ENCODE peak calls at places on chromosomes 1 and 21, in seven cellular contexts. G is breast epithelium, K is lower lobe of right lung, N is SJSA1, D is A549, R is fibroblast of lung, Z is right cardiac atrium. M is an unnamed sample.

GRCh38 chr1:31765041-31765467 is 914 bp upstream of the ADGRB2 start:
- DNase-seq in K (no peak), Z (peak; percentile 49), G (no peak), D (peak; percentile 65), N (peak; percentile 23), R (no peak), M (no peak)

GRCh38 chr1:53498555-53499142 is 39.5 kb downstream of the DMRTB1 start:
- DNase-seq in N (no peak), G (no peak), D (no peak), K (no peak), R (no peak), Z (no peak), M (peak; percentile 48)

GRCh38 chr1:184289825-184290550 is 96.8 kb upstream of the C1orf21 start:
- DNase-seq in K (no peak), R (no peak), N (no peak), G (no peak), Z (no peak), D (peak; percentile 54), M (no peak)

GRCh38 chr1:220487297-220487820 is 40.6 kb upstream of the MARK1 start:
- DNase-seq in D (peak; percentile 15), K (no peak), N (no peak), R (peak; percentile 42), Z (no peak), G (no peak), M (no peak)

GRCh38 chr1:55213885-55214213 is 1.3 kb downstream of the USP24 start:
- DNase-seq in R (no peak), N (no peak), G (no peak), D (no peak), Z (no peak), K (no peak), M (no peak)

GRCh38 chr1:210598135-210598652 is 269.5 kb downstream of the HHAT start:
- DNase-seq in R (peak; percentile 95), D (peak; percentile 98), K (peak; percentile 54), Z (peak; percentile 75), G (peak; percentile 21), N (peak; percentile 86), M (peak; percentile 84)

GRCh38 chr1:53501065-53502005 is 42.1 kb downstream of the DMRTB1 start:
- DNase-seq in R (no peak), K (no peak), G (no peak), N (no peak), D (no peak), Z (no peak), M (peak; percentile 55)

GRCh38 chr1:27981146-27981545 is 21.4 kb downstream of the XKR8 start:
- DNase-seq in Z (no peak), K (no peak), R (no peak), D (no peak), N (no peak), G (no peak), M (no peak)

GRCh38 chr21:29125979-29126378 is 4.5 kb upstream of the MAP3K7CL start:
- DNase-seq in D (no peak), R (no peak), K (no peak), Z (no peak), G (no peak), N (no peak), M (no peak)

GRCh38 chr21:29130234-29130993 is at the start of gene MAP3K7CL:
- DNase-seq in Z (peak; percentile 72), K (no peak), G (no peak), R (peak; percentile 98), D (no peak), N (peak; percentile 88), M (peak; percentile 87)

GRCh38 chr21:29125199-29125598 is 5.2 kb upstream of the MAP3K7CL start:
- DNase-seq in Z (no peak), D (no peak), R (no peak), K (no peak), G (no peak), N (no peak), M (no peak)

GRCh38 chr21:29121759-29122158 is 8.7 kb upstream of the MAP3K7CL start:
- DNase-seq in D (no peak), R (no peak), K (no peak), Z (no peak), G (no peak), N (no peak), M (no peak)

DNA sequence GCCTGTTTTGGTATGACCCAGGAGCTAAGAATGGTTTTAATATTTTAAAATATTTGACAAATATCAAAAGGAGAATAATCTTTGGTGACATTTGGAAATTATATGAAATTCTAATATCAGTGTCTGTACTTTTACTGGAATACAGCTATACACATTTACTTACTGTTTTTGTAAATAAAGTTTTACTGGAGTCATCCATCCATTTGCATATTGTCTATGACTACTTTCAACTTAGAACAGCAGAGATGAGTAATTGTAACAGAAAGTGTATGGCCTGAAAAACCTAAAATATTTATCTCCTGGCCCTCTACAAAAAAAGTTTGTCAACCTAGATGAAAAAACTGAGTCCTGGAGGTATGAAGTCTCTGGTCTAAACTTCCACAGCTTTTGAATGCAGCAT is 5.8 kb upstream of the MAP3K7CL start:
- DNase-seq in R (no peak), K (no peak), N (no peak), G (no peak), D (no peak), Z (no peak), M (no peak)
- H3K4me3 ChIP-seq in R (no peak overlapping the region), K (no peak overlapping the region), N (no peak overlapping the region), G (no peak overlapping the region), D (no peak overlapping the region), Z (no peak overlapping the region), M (no peak overlapping the region)

GRCh38 chr1:201376464-201377374 is 761 bp downstream of the TNNT2 start:
- DNase-seq in D (peak; percentile 47), N (no peak), R (peak; percentile 29), G (no peak), K (no peak), Z (peak; percentile 77), M (no peak)
- H3K4me3 ChIP-seq in D (no peak overlapping the region), N (no peak overlapping the region), R (no peak overlapping the region), G (no peak overlapping the region), K (no peak overlapping the region), Z (peak overlapping the region; percentile 49), M (no peak overlapping the region)

GRCh38 chr1:10693152-10693496 is 103.3 kb downstream of the CASZ1 start:
- DNase-seq in N (no peak), R (no peak), D (no peak), Z (no peak), G (no peak), K (no peak), M (no peak)

GRCh38 chr1:10693497-10694273 is 102.8 kb downstream of the CASZ1 start:
- DNase-seq in R (no peak), Z (peak; percentile 76), D (no peak), K (peak; percentile 68), G (no peak), N (no peak), M (no peak)

GRCh38 chr1:10696977-10697376 is 99.5 kb downstream of the CASZ1 start:
- DNase-seq in D (no peak), K (no peak), Z (no peak), R (peak; percentile 9), G (no peak), N (no peak), M (no peak)

GRCh38 chr1:10694274-10694632 is 102.2 kb downstream of the CASZ1 start:
- DNase-seq in G (no peak), D (peak; percentile 35), Z (no peak), K (no peak), R (no peak), N (no peak), M (no peak)

DNA sequence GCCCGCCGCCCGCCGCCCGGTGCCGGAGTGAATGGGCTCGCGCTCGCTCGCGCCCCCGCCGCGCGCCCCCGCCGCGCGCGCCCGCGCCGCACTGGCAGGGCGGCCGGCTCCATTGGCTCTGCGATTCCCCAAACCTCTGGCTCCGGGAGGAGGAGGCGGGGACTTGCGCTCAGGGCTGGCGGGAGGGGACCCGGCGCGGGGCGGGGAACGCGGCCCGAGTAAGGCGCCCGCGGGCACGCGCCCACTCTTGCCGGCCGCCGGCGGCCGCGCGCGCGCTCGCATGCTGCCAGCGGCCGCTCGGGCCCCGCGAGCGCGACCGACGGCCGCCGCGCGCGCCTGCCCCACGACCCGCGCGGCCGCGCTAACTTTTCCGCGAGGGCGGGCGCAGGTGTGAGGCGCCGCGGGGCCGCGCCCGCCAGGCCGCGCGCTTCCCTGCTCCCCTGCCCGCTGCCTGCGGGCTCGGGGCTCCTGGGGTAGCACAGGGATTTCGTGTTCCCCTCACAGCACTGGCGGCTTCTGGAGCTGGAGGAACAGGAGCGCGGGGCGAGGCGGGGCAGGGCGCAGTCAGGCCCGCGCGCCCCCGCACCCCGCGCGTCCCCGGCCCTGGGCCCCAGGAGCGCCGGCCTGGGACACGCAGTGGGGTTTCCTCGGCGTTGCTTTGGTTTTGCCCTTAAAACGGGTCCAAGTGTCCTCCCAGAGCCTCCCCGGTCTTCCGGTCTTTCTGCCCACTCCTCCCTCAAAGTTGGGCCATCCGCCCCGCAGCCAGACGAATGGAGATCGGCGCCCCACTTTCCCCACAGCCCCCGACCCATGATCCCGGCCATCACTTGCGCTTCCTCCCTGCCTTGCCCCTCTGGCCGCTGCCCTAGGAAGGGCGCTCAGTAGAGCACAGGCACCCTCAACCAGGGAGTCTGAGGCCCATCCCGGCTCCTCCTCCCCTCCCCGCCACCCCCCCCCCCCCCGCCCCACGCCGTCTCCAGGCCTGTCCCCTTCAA is 101.5 kb downstream of the CASZ1 start:
- DNase-seq in R (peak; percentile 69), Z (peak; percentile 96), D (peak; percentile 75), N (peak; percentile 36), K (peak; percentile 95), G (peak; percentile 85), M (peak; percentile 95)
- H3K4me3 ChIP-seq in R (peak overlapping the region; percentile 29), Z (peak overlapping the region; percentile 96), D (peak overlapping the region; percentile 82), N (peak overlapping the region; percentile 31), K (peak overlapping the region; percentile 58), G (peak overlapping the region; percentile 44), M (peak overlapping the region; percentile 29)

GRCh38 chr1:212754715-212755114 is 36.9 kb downstream of the NSL1 start:
- DNase-seq in N (no peak), Z (no peak), R (no peak), K (no peak), D (no peak), G (no peak), M (no peak)

GRCh38 chr1:212762839-212763238 is 28.7 kb downstream of the NSL1 start:
- DNase-seq in D (no peak), G (no peak), R (no peak), N (no peak), K (no peak), Z (no peak), M (no peak)

GRCh38 chr1:212759683-212760082 is 31.9 kb downstream of the NSL1 start:
- DNase-seq in K (no peak), R (no peak), N (no peak), G (no peak), D (no peak), Z (no peak), M (no peak)

GRCh38 chr1:212762234-212762633 is 29.3 kb downstream of the NSL1 start:
- DNase-seq in N (no peak), K (no peak), R (no peak), Z (no peak), G (no peak), D (no peak), M (no peak)

DNA sequence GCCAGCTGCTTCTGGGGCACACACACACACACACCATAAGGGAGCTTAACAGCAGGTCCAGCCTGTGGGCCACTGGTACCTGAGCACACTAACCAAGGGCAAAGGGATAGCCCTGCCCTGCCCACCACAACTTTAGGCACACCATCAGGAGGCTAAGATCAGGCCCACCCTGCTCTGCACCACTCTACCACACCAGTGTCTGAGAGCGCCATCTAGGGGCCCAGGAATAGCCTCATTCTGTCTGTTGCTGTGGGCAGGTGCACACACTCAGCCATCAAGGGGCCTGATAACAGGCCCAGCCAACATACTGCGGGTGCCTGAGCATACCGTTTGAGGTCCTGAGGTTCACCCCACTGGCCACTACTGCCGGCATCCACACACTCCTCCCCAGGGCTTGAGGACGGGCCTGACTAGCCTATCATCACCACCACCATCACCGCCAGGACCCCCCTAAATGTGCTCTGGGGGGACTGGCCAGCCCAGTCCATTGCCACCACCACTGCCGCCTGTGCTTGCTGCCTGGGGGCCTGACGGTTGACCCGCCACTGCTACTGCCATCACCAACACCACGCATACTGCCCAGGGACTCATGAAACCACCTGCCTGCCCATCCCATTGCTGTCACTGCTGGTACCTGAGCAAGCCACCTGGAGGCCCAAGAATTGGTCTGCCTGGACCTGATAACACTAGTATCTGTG is 31.3 kb downstream of the NSL1 start:
- DNase-seq in R (no peak), N (no peak), K (no peak), G (no peak), D (peak; percentile 18), Z (no peak), M (no peak)
- H3K4me3 ChIP-seq in R (no peak overlapping the region), N (no peak overlapping the region), K (no peak overlapping the region), G (no peak overlapping the region), D (no peak overlapping the region), Z (no peak overlapping the region), M (no peak overlapping the region)